ENCODE peak calls at places on chromosomes 7 and 10, in ten cellular contexts. T is upper lobe of right lung, X is body of pancreas, B is lower leg skin, F is endothelial cell, C is GM23338, O is AG10803, J is Calu3, G is BE2C, H is left lung. D is an unnamed sample.

GRCh38 chr7:52911326-52911725 is 124.1 kb upstream of the POM121L12 start:
- DNase-seq in H (no peak), F (no peak), B (no peak), X (no peak), C (no peak), T (no peak), O (no peak), J (no peak), G (no peak), D (no peak)

GRCh38 chr10:5376450-5376849 is 11.7 kb downstream of the UCN3 start:
- DNase-seq in C (no peak), B (no peak), O (no peak), G (no peak), H (no peak), F (no peak), X (no peak), T (no peak), J (no peak), D (no peak)

GRCh38 chr10:48800283-48800675 is 115.6 kb downstream of the WDFY4 start:
- DNase-seq in X (no peak), J (no peak), O (no peak), H (no peak), G (no peak), T (no peak), C (no peak), B (peak; percentile 25), F (peak; percentile 15), D (no peak)

GRCh38 chr7:67462781-67463191 is 466.2 kb downstream of the TYW1 start:
- DNase-seq in C (no peak), H (no peak), B (peak; percentile 85), T (peak; percentile 67), X (no peak), J (no peak), F (no peak), O (peak; percentile 60), G (peak; percentile 91), D (no peak)

GRCh38 chr7:7177044-7177517 is 5.3 kb upstream of the C1GALT1 start:
- DNase-seq in B (no peak), X (no peak), J (peak; percentile 72), G (no peak), H (no peak), F (no peak), C (peak; percentile 17), O (peak; percentile 80), T (no peak), D (no peak)

GRCh38 chr10:90373911-90374310 is 483.9 kb downstream of the HTR7 start:
- DNase-seq in X (no peak), H (no peak), G (no peak), O (no peak), T (no peak), B (no peak), C (no peak), J (no peak), F (no peak), D (no peak)

GRCh38 chr7:38830826-38831225 is 78.2 kb downstream of the VPS41 start:
- DNase-seq in J (peak; percentile 68), F (no peak), X (no peak), G (no peak), B (no peak), H (no peak), T (no peak), O (no peak), C (no peak), D (no peak)

GRCh38 chr7:142611566-142612250 is 137.6 kb upstream of the PRSS1 start:
- DNase-seq in X (no peak), C (no peak), G (no peak), F (no peak), B (no peak), O (peak; percentile 18), T (no peak), J (no peak), H (no peak), D (no peak)

GRCh38 chr10:113493943-113494342 is 58.9 kb upstream of the HABP2 start:
- DNase-seq in F (no peak), T (no peak), O (peak; percentile 93), G (no peak), B (no peak), C (no peak), H (no peak), X (no peak), J (no peak), D (no peak)

GRCh38 chr7:119482209-119482608 is 790.8 kb upstream of the KCND2 start:
- DNase-seq in T (no peak), J (peak; percentile 51), B (no peak), O (no peak), H (no peak), G (peak; percentile 12), X (peak; percentile 49), C (peak; percentile 85), F (peak; percentile 19), D (no peak)

GRCh38 chr7:91149518-91149917 is 114.7 kb upstream of the FZD1 start:
- DNase-seq in G (no peak), B (no peak), T (no peak), X (no peak), H (no peak), J (no peak), O (peak; percentile 15), F (no peak), C (no peak), D (no peak)
- TF ChIP-seq CTCF in G (no peak), B (no peak), T (no peak), X (no peak), H (no peak), J (no peak), O (no peak), F (no peak), C (no peak), D (no peak)

GRCh38 chr7:19747740-19748339 is 25.6 kb downstream of the TMEM196 start:
- DNase-seq in O (peak; percentile 52), H (no peak), C (peak; percentile 82), J (peak; percentile 39), F (no peak), B (no peak), T (no peak), G (no peak), X (no peak), D (no peak)
- TF ChIP-seq CTCF in O (peak; percentile 77), H (peak; percentile 47), C (peak; percentile 72), J (peak; percentile 86), F (peak; percentile 47), B (no peak), T (peak; percentile 63), G (peak; percentile 71), X (peak; percentile 59), D (peak; percentile 74)

DNA sequence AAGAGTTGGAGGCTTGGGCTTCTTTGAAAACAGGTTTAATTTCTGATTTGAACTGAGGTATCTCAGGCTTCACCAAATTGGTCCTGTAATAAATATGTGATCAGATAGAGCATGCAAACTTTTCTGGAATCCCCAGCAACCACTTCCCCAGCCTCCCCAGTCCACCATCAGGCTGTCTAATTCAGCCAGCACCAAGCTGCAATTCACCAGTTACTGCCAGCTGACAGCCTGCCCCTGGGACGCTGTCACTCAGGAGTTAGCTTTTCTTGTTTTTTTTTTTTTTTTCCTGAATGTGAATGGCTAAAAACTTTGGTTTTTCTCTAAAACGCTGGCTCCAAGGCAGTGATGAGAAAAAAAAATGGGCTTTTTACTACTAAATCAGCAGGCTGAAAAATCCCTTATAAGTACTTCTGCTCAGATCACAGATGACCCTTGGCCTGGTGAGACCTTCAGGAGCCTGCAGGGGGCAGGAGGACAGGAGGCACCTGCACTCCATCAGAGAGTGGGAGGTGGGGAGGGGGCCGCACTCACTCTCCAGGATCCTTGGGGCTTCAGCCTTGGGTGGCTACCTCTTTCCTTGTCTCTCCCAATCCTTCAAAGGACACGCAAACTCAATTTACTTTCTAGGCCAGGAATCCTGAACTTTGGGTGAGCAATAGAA is 349.4 kb downstream of the GATA3 start:
- DNase-seq in X (no peak), B (no peak), O (no peak), F (peak; percentile 30), G (no peak), H (no peak), J (peak; percentile 38), C (peak; percentile 70), T (no peak), D (no peak)
- TF ChIP-seq CTCF in X (no peak), B (no peak), O (no peak), F (no peak), G (peak; percentile 41), H (no peak), J (peak; percentile 14), C (peak; percentile 65), T (no peak), D (no peak)

GRCh38 chr10:34232481-34232880 is 582.6 kb downstream of the PARD3 start:
- DNase-seq in H (no peak), T (no peak), G (no peak), J (no peak), X (no peak), O (no peak), B (no peak), C (no peak), F (no peak), D (no peak)

GRCh38 chr10:34228066-34228465 is 587.0 kb downstream of the PARD3 start:
- DNase-seq in X (no peak), T (no peak), H (no peak), G (no peak), B (no peak), J (no peak), O (no peak), C (no peak), F (no peak), D (no peak)

GRCh38 chr10:34235164-34235832 is 579.8 kb downstream of the PARD3 start:
- DNase-seq in C (peak; percentile 15), H (no peak), O (peak; percentile 4), G (no peak), X (no peak), T (no peak), B (no peak), F (no peak), J (no peak), D (no peak)

GRCh38 chr10:34229917-34230316 is 585.2 kb downstream of the PARD3 start:
- DNase-seq in J (no peak), T (no peak), C (no peak), F (no peak), G (no peak), B (no peak), H (no peak), X (no peak), O (no peak), D (no peak)

GRCh38 chr10:34231441-34232180 is 583.5 kb downstream of the PARD3 start:
- DNase-seq in H (no peak), C (no peak), T (no peak), F (no peak), J (no peak), G (no peak), X (no peak), B (no peak), O (no peak), D (no peak)
- TF ChIP-seq CTCF in H (no peak), C (no peak), T (no peak), F (no peak), J (no peak), G (no peak), X (no peak), B (no peak), O (no peak), D (no peak)

DNA sequence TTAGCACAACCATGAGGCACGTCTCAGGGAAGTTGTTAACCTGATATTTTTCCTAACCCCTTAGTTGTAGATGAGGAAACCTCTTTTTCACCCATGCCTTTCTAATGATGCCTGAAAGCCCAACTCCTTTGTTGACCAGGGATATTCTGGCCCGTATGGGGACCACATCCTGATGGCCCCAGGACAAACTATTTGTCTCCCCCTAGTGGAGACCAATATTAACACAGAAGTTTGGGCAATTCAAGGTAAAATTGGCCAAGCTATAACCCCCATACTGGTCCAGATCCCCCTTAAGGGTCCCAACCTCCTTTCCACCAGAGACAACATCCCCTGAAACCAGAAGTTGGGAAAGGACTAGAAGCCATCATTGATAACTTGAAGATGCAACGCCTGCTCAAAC is 893.3 kb downstream of the SORCS1 start:
- DNase-seq in B (no peak), C (no peak), J (no peak), X (no peak), T (no peak), G (no peak), F (no peak), H (no peak), O (no peak), D (no peak)
- TF ChIP-seq CTCF in B (no peak), C (peak; percentile 50), J (no peak), X (no peak), T (no peak), G (no peak), F (peak; percentile 41), H (no peak), O (no peak), D (no peak)